ENCODE peak calls at places on chromosomes 7 and 10, in nine cellular contexts. A is A673, S is body of pancreas, K is kidney, T is spleen, R is upper lobe of right lung, L is stomach, D is NT2/D1, U is pancreas. M is an unnamed sample. For H3K4me1, the result is how much of the 10 kb centered on the place peaks cover.

GRCh38 chr10:78744521-78745090 is 324.2 kb upstream of the ZMIZ1 start:
- DNase-seq in D (no peak), U (peak), L (peak), S (peak), A (no peak), K (no peak), R (no peak), T (no peak), M (peak)

GRCh38 chr7:51139796-51140195 is 176.8 kb downstream of the COBL start:
- DNase-seq in U (peak), L (no peak), S (peak), A (no peak), T (no peak), K (no peak), D (no peak), R (no peak), M (no peak)

GRCh38 chr7:149007615-149008014 is 20.7 kb downstream of the PDIA4 start:
- DNase-seq in D (no peak), T (peak), L (no peak), A (no peak), S (no peak), K (no peak), U (no peak), R (peak), M (no peak)

GRCh38 chr7:155377837-155378579 is 79.9 kb upstream of the EN2 start:
- DNase-seq in S (no peak), K (peak), L (no peak), R (no peak), T (peak), D (no peak), A (no peak), U (no peak), M (no peak)

GRCh38 chr10:87585565-87586514 is 73.8 kb upstream of the PAPSS2 start:
- DNase-seq in T (no peak), K (no peak), S (peak), U (peak), L (peak), A (peak), R (no peak), D (no peak), M (no peak)

GRCh38 chr10:17181751-17182150 is 19.7 kb downstream of the TRDMT1 start:
- DNase-seq in K (no peak), L (no peak), S (no peak), D (no peak), T (no peak), U (no peak), R (peak), A (peak), M (no peak)

GRCh38 chr7:7321681-7322080 is 139.3 kb downstream of the C1GALT1 start:
- DNase-seq in D (no peak), A (no peak), S (no peak), L (peak), U (no peak), R (no peak), K (peak), T (peak), M (no peak)

GRCh38 chr10:98403812-98404504 is 11.0 kb downstream of the PYROXD2 start:
- DNase-seq in T (no peak), S (no peak), L (no peak), R (no peak), U (no peak), K (no peak), A (peak), D (no peak), M (no peak)

GRCh38 chr10:74916283-74916682 is 89.9 kb downstream of the KAT6B start:
- DNase-seq in A (no peak), D (no peak), T (no peak), R (no peak), U (no peak), K (no peak), L (no peak), S (no peak), M (no peak)

GRCh38 chr7:156257904-156258303 is 382.7 kb upstream of the RNF32 start:
- DNase-seq in S (no peak), D (no peak), T (no peak), R (no peak), K (no peak), U (no peak), L (no peak), A (no peak), M (no peak)

DNA sequence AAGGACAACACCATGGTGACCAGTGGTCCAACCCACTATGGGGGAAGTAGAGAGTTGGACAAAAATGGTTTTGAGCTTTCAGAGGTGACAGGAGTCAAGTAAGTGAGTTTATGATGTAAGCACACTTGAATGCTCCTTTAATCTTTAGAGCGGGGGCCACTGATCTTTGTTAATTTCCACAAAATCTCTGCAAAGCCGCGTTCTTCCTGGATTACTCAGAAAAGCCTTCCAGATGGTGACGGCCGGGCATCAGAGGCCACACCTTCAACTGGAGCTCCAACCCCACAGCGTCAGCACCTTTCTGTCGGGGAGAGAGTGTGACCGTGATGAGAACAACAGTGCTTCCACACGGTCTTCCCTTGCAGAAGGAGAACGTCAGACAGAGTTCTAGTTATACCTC is 35.2 kb upstream of the KLF6 start:
- DNase-seq in U (no peak), T (no peak), L (no peak), A (no peak), S (no peak), R (no peak), D (no peak), K (no peak), M (no peak)
- H3K4me3 ChIP-seq in U (no peak), T (no peak), L (no peak), A (no peak), S (no peak), R (no peak), D (no peak), K (no peak), M (no peak)

GRCh38 chr7:16652888-16653287 is 6.9 kb downstream of the BZW2 start:
- DNase-seq in D (no peak), T (no peak), R (no peak), S (peak), K (no peak), A (no peak), U (peak), L (peak), M (no peak)
- H3K4me1 ChIP-seq in D (under half), T (under half), R (under half), S (under half), K (under half), A (half or more), U (under half), L (under half), M (under half)

GRCh38 chr10:62056219-62056618 is 154.7 kb downstream of the ARID5B start:
- DNase-seq in R (no peak), T (no peak), A (no peak), U (no peak), S (no peak), L (no peak), D (no peak), K (no peak), M (no peak)
- H3K4me3 ChIP-seq in R (peak), T (no peak), A (peak), U (no peak), S (no peak), L (no peak), D (no peak), K (no peak), M (no peak)

GRCh38 chr7:139896831-139897230 is 67.8 kb downstream of the TBXAS1 start:
- DNase-seq in L (no peak), A (no peak), S (no peak), K (no peak), T (no peak), D (no peak), U (no peak), R (no peak), M (peak)
- H3K4me1 ChIP-seq in L (under half), A (under half), S (under half), K (under half), T (half or more), D (under half), U (under half), R (under half), M (under half)

GRCh38 chr7:114941692-114942091 is 19.8 kb downstream of the MDFIC start:
- DNase-seq in L (no peak), S (no peak), T (no peak), R (no peak), D (no peak), K (no peak), U (no peak), A (no peak), M (no peak)

GRCh38 chr7:114944742-114945625 is 23.1 kb downstream of the MDFIC start:
- DNase-seq in U (peak), T (no peak), R (no peak), S (peak), D (no peak), K (peak), A (no peak), L (peak), M (peak)

GRCh38 chr7:114942443-114943175 is 20.7 kb downstream of the MDFIC start:
- DNase-seq in A (no peak), K (no peak), L (no peak), T (no peak), D (no peak), S (no peak), U (no peak), R (no peak), M (no peak)

GRCh38 chr7:114943530-114943929 is 21.6 kb downstream of the MDFIC start:
- DNase-seq in U (no peak), R (no peak), S (no peak), A (no peak), K (no peak), T (no peak), D (no peak), L (no peak), M (no peak)

GRCh38 chr7:114943953-114944741 is 22.3 kb downstream of the MDFIC start:
- DNase-seq in S (no peak), A (no peak), D (no peak), T (no peak), L (no peak), U (no peak), R (no peak), K (no peak), M (no peak)
- H3K4me3 ChIP-seq in S (no peak), A (no peak), D (no peak), T (no peak), L (peak), U (no peak), R (no peak), K (no peak), M (no peak)

DNA sequence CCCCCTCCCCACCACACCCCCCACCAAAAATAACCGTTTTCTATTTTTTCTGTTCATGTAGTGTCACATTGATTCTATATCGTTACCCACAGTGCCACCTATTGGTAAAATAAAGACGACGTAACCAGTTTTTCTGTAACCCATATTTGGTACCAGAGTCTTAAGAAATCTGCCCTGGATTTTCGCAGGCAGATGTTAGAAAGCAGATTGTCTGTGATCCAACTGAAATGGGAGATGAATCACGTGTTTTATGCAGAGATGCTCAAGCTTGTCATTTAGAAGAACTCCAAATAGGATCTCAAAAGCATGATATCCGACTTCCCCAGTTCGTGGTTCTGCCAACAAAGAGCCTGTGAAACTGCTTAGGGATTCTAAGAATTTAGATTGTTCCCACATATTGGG is 261.1 kb upstream of the CSTF2T start:
- DNase-seq in T (no peak), U (no peak), K (no peak), A (peak), L (no peak), S (no peak), R (no peak), D (peak), M (peak)
- H3K4me1 ChIP-seq in T (under half), U (under half), K (under half), A (under half), L (under half), S (under half), R (under half), D (under half), M (under half)

GRCh38 chr10:80206277-80206655 is 929 bp upstream of the ANXA11 start:
- DNase-seq in D (no peak), L (no peak), T (no peak), S (no peak), R (no peak), U (no peak), K (no peak), A (no peak), M (no peak)
- H3K4me3 ChIP-seq in D (peak), L (no peak), T (no peak), S (no peak), R (peak), U (peak), K (no peak), A (peak), M (peak)

DNA sequence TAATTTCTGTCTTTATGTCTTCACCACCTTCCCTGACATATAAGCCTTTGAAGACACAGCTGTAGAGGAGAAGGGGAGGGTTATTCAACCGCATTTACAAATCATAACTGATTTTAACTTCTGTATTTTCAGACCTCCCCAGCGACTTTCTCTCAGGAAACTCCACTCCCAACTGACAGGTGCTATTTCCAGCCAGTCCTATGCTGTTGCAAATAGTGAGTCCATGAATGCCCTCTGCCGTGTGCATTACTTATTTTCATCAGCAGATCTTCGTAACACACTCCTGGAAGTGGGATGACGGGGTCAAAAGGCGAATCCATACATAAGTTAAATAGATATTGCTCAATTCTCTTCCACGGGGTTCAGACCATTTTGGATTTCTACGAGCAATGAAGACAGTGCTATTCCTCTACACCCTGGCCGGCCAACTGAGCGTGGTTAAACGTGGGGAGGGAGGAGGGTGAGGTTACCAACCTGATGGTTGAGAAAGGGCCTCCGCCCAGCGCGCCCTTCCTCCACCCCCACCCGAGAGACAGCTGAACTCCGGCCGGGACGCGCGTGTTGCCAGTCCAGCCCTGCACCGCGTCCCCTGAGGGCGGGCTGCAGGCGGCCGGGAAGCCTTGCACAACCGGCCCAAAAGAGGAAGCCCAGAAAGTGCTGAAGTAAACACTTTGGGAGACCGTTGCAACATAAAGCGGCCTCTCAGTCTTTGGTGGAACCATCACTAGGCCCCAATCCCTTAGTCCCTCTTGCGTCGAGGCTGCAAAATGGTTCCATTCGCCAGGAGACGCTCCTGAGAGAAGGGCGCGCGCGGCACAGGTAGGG is at the start of gene APBB1IP:
- DNase-seq in K (peak), L (peak), R (peak), S (peak), T (peak), A (no peak), D (no peak), U (peak), M (peak)
- H3K4me1 ChIP-seq in K (under half), L (under half), R (under half), S (under half), T (half or more), A (under half), D (under half), U (under half), M (under half)

DNA sequence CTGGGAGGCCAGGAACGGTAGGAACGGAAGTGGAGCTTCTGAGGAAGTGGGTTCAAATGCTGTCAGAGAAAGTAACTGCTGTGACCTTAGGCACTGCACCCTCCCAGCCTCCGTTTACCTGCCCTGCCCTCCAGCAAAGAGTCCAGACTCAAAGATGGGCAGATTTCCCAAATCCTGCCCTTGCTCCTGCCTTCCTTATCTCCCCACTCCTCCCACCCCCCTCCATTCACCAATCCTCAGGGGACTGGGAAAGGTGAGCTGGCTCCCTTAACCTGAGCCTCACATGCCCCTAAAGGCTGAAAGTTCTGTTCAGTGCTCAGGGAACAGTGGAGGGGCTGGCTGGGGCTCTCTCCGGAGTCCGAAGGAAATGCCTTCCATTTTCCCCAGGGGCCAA is 161.6 kb downstream of the SH3PXD2A start:
- DNase-seq in A (no peak), T (no peak), D (no peak), R (no peak), K (no peak), L (no peak), S (no peak), U (no peak), M (no peak)
- H3K4me3 ChIP-seq in A (no peak), T (no peak), D (peak), R (no peak), K (no peak), L (peak), S (no peak), U (no peak), M (peak)

DNA sequence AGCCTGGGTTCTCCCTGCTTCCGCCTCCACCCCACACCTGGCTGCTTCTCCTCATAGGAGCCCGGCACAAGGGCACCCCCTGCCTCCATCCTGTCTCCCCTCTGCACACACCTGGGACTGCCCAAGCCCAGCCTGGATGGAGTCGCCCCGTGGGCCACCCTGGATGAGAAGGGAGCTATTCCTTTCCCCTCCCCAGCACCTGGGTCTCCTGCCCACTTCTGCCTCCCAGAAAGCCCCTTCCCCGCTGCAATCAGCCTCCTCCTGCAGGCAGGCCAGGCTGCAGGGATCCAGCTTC is 45.2 kb downstream of the ELFN1 start:
- DNase-seq in L (no peak), K (peak), U (no peak), S (no peak), D (no peak), A (no peak), T (no peak), R (no peak), M (no peak)
- H3K4me1 ChIP-seq in L (under half), K (under half), U (under half), S (under half), D (under half), A (under half), T (under half), R (under half), M (under half)